ENCODE peak calls at places on chromosomes 7 and 10, in four cellular contexts. X, L, G and R are unnamed samples.

GRCh38 chr10:103614511-103615158 is 121.1 kb downstream of the NEURL1 start:
- DNase-seq in X (no peak), L (no peak), G (no peak), R (no peak)

GRCh38 chr7:149720372-149721083 is 52.9 kb downstream of the ZNF467 start:
- DNase-seq in X (peak; percentile 83), L (no peak), G (no peak), R (no peak)

GRCh38 chr10:48470893-48471805 is 133.7 kb downstream of the ARHGAP22 start:
- DNase-seq in X (no peak), L (no peak), G (no peak), R (no peak)

GRCh38 chr10:80154978-80155695 is 22.6 kb downstream of the PLAC9 start:
- DNase-seq in X (no peak), L (peak; percentile 95), G (no peak), R (no peak)

GRCh38 chr10:62958980-62959379 is 142.8 kb upstream of the EGR2 start:
- DNase-seq in X (no peak), L (no peak), G (no peak), R (no peak)

GRCh38 chr10:73889014-73889413 is 14.7 kb upstream of the CAMK2G start:
- DNase-seq in X (no peak), L (no peak), G (no peak), R (no peak)

GRCh38 chr7:134406431-134406830 is 52.5 kb downstream of the AKR1B1 start:
- DNase-seq in X (no peak), L (no peak), G (no peak), R (no peak)

GRCh38 chr10:125694874-125695273 is 11.9 kb upstream of the TEX36 start:
- DNase-seq in X (no peak), L (peak; percentile 90), G (no peak), R (no peak)

GRCh38 chr7:156012412-156012811 is 200.1 kb upstream of the SHH start:
- DNase-seq in X (no peak), L (no peak), G (no peak), R (no peak)